ENCODE peak calls at places on chromosomes 5 and 9, in five cellular contexts. One of them, this sample, is unnamed.
A peak's percentile ranks its signal among the peaks of the same experiment; 100 is the strongest.

GRCh38 chr5:9473624-9474023 is 72.3 kb downstream of the SEMA5A start:
- DNase-seq in right lobe of liver: no peak
- DNase-seq in uterus: no peak
- DNase-seq in HCT116: no peak
- DNase-seq in A549: no peak
- DNase-seq in this sample: no peak

GRCh38 chr5:111224561-111224989 is 391 bp downstream of the CAMK4 start:
- DNase-seq in right lobe of liver: no peak
- DNase-seq in uterus: no peak
- DNase-seq in HCT116: no peak
- DNase-seq in A549: no peak
- DNase-seq in this sample: no peak

GRCh38 chr9:4994166-4994890 is 9.3 kb downstream of the JAK2 start:
- DNase-seq in right lobe of liver: no peak
- DNase-seq in uterus: no peak
- DNase-seq in HCT116: no peak
- DNase-seq in A549: no peak
- DNase-seq in this sample: no peak

GRCh38 chr9:126448136-126448535 is 121.5 kb downstream of the MVB12B start:
- DNase-seq in right lobe of liver: no peak
- DNase-seq in uterus: no peak
- DNase-seq in HCT116: no peak
- DNase-seq in A549: no peak
- DNase-seq in this sample: no peak

GRCh38 chr5:15774632-15775031 is 274.7 kb downstream of the FBXL7 start:
- DNase-seq in right lobe of liver: no peak
- DNase-seq in uterus: no peak
- DNase-seq in HCT116: no peak
- DNase-seq in A549: no peak
- DNase-seq in this sample: no peak

GRCh38 chr9:127179633-127180401 is 57.4 kb upstream of the ANGPTL2 start:
- DNase-seq in right lobe of liver: no peak
- DNase-seq in uterus: peak; percentile 14
- DNase-seq in HCT116: no peak
- DNase-seq in A549: no peak
- DNase-seq in this sample: peak; percentile 46

GRCh38 chr5:97142521-97143254 is at the start of gene LIX1:
- DNase-seq in right lobe of liver: no peak
- DNase-seq in uterus: no peak
- DNase-seq in HCT116: no peak
- DNase-seq in A549: peak; percentile 29
- DNase-seq in this sample: no peak

GRCh38 chr5:177491429-177491945 is 5.9 kb downstream of the PDLIM7 start:
- DNase-seq in right lobe of liver: no peak
- DNase-seq in uterus: peak; percentile 48
- DNase-seq in HCT116: no peak
- DNase-seq in A549: peak; percentile 78
- DNase-seq in this sample: no peak

GRCh38 chr9:4207881-4208615 is 91.8 kb downstream of the GLIS3 start:
- DNase-seq in right lobe of liver: no peak
- DNase-seq in uterus: no peak
- DNase-seq in HCT116: no peak
- DNase-seq in A549: no peak
- DNase-seq in this sample: no peak

GRCh38 chr5:58582004-58582403 is 871 bp upstream of the RAB3C start:
- DNase-seq in right lobe of liver: peak; percentile 34
- DNase-seq in uterus: no peak
- DNase-seq in HCT116: no peak
- DNase-seq in A549: no peak
- DNase-seq in this sample: no peak

GRCh38 chr9:85420750-85421149 is 321.0 kb downstream of the AGTPBP1 start:
- DNase-seq in right lobe of liver: no peak
- DNase-seq in uterus: no peak
- DNase-seq in HCT116: no peak
- DNase-seq in A549: no peak
- DNase-seq in this sample: no peak

GRCh38 chr5:61417345-61417744 is 85.3 kb downstream of the ZSWIM6 start:
- DNase-seq in right lobe of liver: no peak
- DNase-seq in uterus: no peak
- DNase-seq in HCT116: no peak
- DNase-seq in A549: no peak
- DNase-seq in this sample: no peak

GRCh38 chr5:127754259-127754658 is 51.1 kb downstream of the CCDC192 start:
- DNase-seq in right lobe of liver: no peak
- DNase-seq in uterus: no peak
- DNase-seq in HCT116: no peak
- DNase-seq in A549: no peak
- DNase-seq in this sample: no peak

GRCh38 chr9:108722396-108722795 is 133.4 kb downstream of the ACTL7B start:
- DNase-seq in right lobe of liver: no peak
- DNase-seq in uterus: no peak
- DNase-seq in HCT116: no peak
- DNase-seq in A549: no peak
- DNase-seq in this sample: no peak

GRCh38 chr5:139312075-139312474 is 18.5 kb downstream of the MATR3 start:
- DNase-seq in right lobe of liver: no peak
- DNase-seq in uterus: no peak
- DNase-seq in HCT116: no peak
- DNase-seq in A549: no peak
- DNase-seq in this sample: no peak

GRCh38 chr9:116928884-116929283 is 241.8 kb downstream of the TRIM32 start:
- DNase-seq in right lobe of liver: no peak
- DNase-seq in uterus: no peak
- DNase-seq in HCT116: no peak
- DNase-seq in A549: no peak
- DNase-seq in this sample: no peak

GRCh38 chr5:139795074-139796001 is at the start of gene PSD2:
- DNase-seq in right lobe of liver: no peak
- DNase-seq in uterus: peak; percentile 35
- DNase-seq in HCT116: no peak
- DNase-seq in A549: no peak
- DNase-seq in this sample: no peak

GRCh38 chr9:92147030-92147853 is 32.0 kb upstream of the SPTLC1 start:
- DNase-seq in right lobe of liver: no peak
- DNase-seq in uterus: peak; percentile 83
- DNase-seq in HCT116: peak; percentile 54
- DNase-seq in A549: peak; percentile 51
- DNase-seq in this sample: no peak

DNA sequence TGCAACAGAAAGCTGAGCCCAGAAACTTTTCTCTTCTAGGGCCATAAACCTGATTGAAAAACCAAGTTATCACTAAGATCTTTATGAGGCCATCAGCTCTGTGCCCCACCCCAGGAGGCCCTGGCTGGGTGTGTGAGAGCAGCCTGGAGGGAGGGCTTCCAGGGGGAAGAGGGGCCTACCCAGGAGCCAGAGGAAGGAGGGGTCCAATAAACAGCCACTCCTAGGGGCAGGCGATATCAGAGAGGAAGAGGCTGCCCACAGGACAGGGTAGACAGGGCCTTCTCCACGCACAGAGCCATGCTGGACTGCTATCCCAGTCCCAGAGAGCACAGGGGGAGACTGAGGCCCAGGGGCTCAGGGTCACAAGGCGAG is 4.5 kb upstream of the CDX1 start:
- DNase-seq in right lobe of liver: no peak
- DNase-seq in uterus: no peak
- DNase-seq in HCT116: no peak
- DNase-seq in A549: no peak
- DNase-seq in this sample: peak; percentile 85
- H3K27ac ChIP-seq in right lobe of liver: no peak overlapping the region
- H3K27ac ChIP-seq in uterus: peak overlapping the region; percentile 99
- H3K27ac ChIP-seq in HCT116: no peak overlapping the region
- H3K27ac ChIP-seq in A549: peak overlapping the region; percentile 79
- H3K27ac ChIP-seq in this sample: peak overlapping the region; percentile 66

GRCh38 chr5:154477382-154478223 is 424 bp downstream of the HAND1 start:
- DNase-seq in right lobe of liver: no peak
- DNase-seq in uterus: no peak
- DNase-seq in HCT116: no peak
- DNase-seq in A549: no peak
- DNase-seq in this sample: no peak
- TF ChIP-seq POLR2A in right lobe of liver: no peak
- TF ChIP-seq POLR2A in uterus: no peak
- TF ChIP-seq POLR2A in HCT116: no peak
- TF ChIP-seq POLR2A in A549: no peak
- TF ChIP-seq POLR2A in this sample: no peak

GRCh38 chr9:20996809-20997208 is 34.6 kb downstream of the HACD4 start:
- DNase-seq in right lobe of liver: no peak
- DNase-seq in uterus: no peak
- DNase-seq in HCT116: no peak
- DNase-seq in A549: no peak
- DNase-seq in this sample: peak; percentile 42
- H3K4me3 ChIP-seq in right lobe of liver: no peak overlapping the region
- H3K4me3 ChIP-seq in uterus: no peak overlapping the region
- H3K4me3 ChIP-seq in HCT116: no peak overlapping the region
- H3K4me3 ChIP-seq in A549: no peak overlapping the region
- H3K4me3 ChIP-seq in this sample: no peak overlapping the region

GRCh38 chr9:114678130-114678529 is 3.9 kb downstream of the TEX48 start:
- DNase-seq in right lobe of liver: no peak
- DNase-seq in uterus: no peak
- DNase-seq in HCT116: no peak
- DNase-seq in A549: no peak
- DNase-seq in this sample: no peak
- H3K27ac ChIP-seq in right lobe of liver: no peak overlapping the region
- H3K27ac ChIP-seq in uterus: no peak overlapping the region
- H3K27ac ChIP-seq in HCT116: no peak overlapping the region
- H3K27ac ChIP-seq in A549: peak overlapping the region; percentile 91
- H3K27ac ChIP-seq in this sample: no peak overlapping the region

This sample was measured in Peyer's patch.